ENCODE peak calls at places on chromosomes 7 and 10, in ten cellular contexts. D is tibial nerve, C is thyroid gland, W is right lobe of liver, Y is prostate gland, Q is gastrocnemius medialis, I is sigmoid colon, M is HepG2, F is adrenal gland, Z is body of pancreas. H is an unnamed sample.

GRCh38 chr7:158284121-158284520 is 303.5 kb downstream of the PTPRN2 start:
- DNase-seq in C (no peak), W (no peak), Q (no peak), Z (no peak), F (no peak), Y (no peak), D (no peak), M (no peak), I (peak), H (no peak)

GRCh38 chr7:140876519-140877248 is 48.0 kb downstream of the BRAF start:
- DNase-seq in D (no peak), Q (no peak), F (no peak), Z (no peak), Y (no peak), I (no peak), M (no peak), W (no peak), C (no peak), H (no peak)

GRCh38 chr10:112981553-112981952 is 31.5 kb downstream of the TCF7L2 start:
- DNase-seq in Z (no peak), Q (no peak), Y (no peak), M (no peak), I (peak), W (no peak), F (no peak), D (no peak), C (no peak), H (no peak)

GRCh38 chr7:123538189-123538714 is 3.9 kb upstream of the IQUB start:
- DNase-seq in F (no peak), Y (no peak), W (no peak), I (no peak), Z (no peak), C (no peak), Q (no peak), D (no peak), M (no peak), H (no peak)

GRCh38 chr10:13001041-13001886 is at the start of gene CCDC3:
- DNase-seq in Z (peak), C (peak), M (no peak), D (no peak), Y (peak), Q (no peak), W (peak), F (no peak), I (no peak), H (no peak)

GRCh38 chr7:50733552-50733951 is 49.1 kb downstream of the GRB10 start:
- DNase-seq in Z (peak), W (no peak), D (no peak), F (no peak), Y (no peak), I (no peak), C (no peak), Q (no peak), M (peak), H (no peak)

GRCh38 chr10:133618851-133619250 is 7.7 kb downstream of the FRG2B start:
- DNase-seq in C (no peak), Y (no peak), D (no peak), Q (no peak), Z (no peak), I (no peak), W (no peak), M (no peak), F (no peak), H (no peak)

GRCh38 chr7:47195641-47196040 is 386.3 kb downstream of the TNS3 start:
- DNase-seq in M (no peak), W (no peak), Y (no peak), Q (no peak), Z (no peak), C (no peak), I (no peak), F (no peak), D (no peak), H (no peak)

GRCh38 chr7:17477182-17477581 is 178.7 kb downstream of the AHR start:
- DNase-seq in Y (no peak), Q (no peak), Z (no peak), F (no peak), I (no peak), D (no peak), M (no peak), W (no peak), C (no peak), H (no peak)

GRCh38 chr10:24822557-24822956 is 98.9 kb upstream of the ARHGAP21 start:
- DNase-seq in C (no peak), F (no peak), Q (no peak), Y (no peak), Z (no peak), W (no peak), D (no peak), I (no peak), M (no peak), H (no peak)

GRCh38 chr10:44310762-44311562 is 73.9 kb downstream of the CXCL12 start:
- DNase-seq in D (peak), Z (peak), M (no peak), Q (peak), F (peak), C (peak), W (peak), Y (peak), I (peak), H (peak)

GRCh38 chr10:75012471-75012870 is 99.0 kb upstream of the SAMD8 start:
- DNase-seq in M (no peak), Y (no peak), D (no peak), I (no peak), F (no peak), W (no peak), C (no peak), Z (no peak), Q (no peak), H (no peak)

GRCh38 chr7:87129332-87129731 is 22.9 kb upstream of the DMTF1 start:
- DNase-seq in M (no peak), Q (no peak), I (no peak), D (no peak), C (no peak), Y (no peak), Z (no peak), W (no peak), F (no peak), H (no peak)

GRCh38 chr10:95394161-95394880 is 103.5 kb upstream of the PDLIM1 start:
- DNase-seq in F (no peak), C (no peak), W (no peak), Z (no peak), I (no peak), M (peak), D (no peak), Y (no peak), Q (peak), H (no peak)

GRCh38 chr7:104950754-104951153 is 63.3 kb upstream of the KMT2E start:
- DNase-seq in Q (no peak), W (no peak), D (no peak), C (no peak), I (no peak), Z (no peak), M (no peak), Y (no peak), F (no peak), H (no peak)

GRCh38 chr10:51445587-51445986 is 253.8 kb downstream of the CSTF2T start:
- DNase-seq in D (no peak), Z (no peak), Q (no peak), M (no peak), W (no peak), Y (no peak), F (no peak), I (no peak), C (no peak), H (no peak)

GRCh38 chr7:151313857-151314256 is 27.8 kb upstream of the NUB1 start:
- DNase-seq in M (no peak), Y (no peak), W (no peak), F (peak), C (peak), Q (peak), Z (no peak), D (peak), I (peak), H (peak)

GRCh38 chr7:216360-217300 is 24.3 kb downstream of the FAM20C start:
- DNase-seq in C (no peak), Z (no peak), D (peak), F (no peak), Q (no peak), I (peak), M (no peak), W (no peak), Y (no peak), H (no peak)

GRCh38 chr7:45408407-45408737 is 165.8 kb upstream of the ADCY1 start:
- DNase-seq in Z (no peak), Y (no peak), W (no peak), I (no peak), C (no peak), F (no peak), D (no peak), M (no peak), Q (no peak), H (no peak)

GRCh38 chr10:22023508-22023907 is 20.0 kb upstream of the DNAJC1 start:
- DNase-seq in Y (no peak), D (no peak), Z (no peak), Q (no peak), C (no peak), I (no peak), F (no peak), W (no peak), M (no peak), H (no peak)

GRCh38 chr7:65809982-65810288 is 62.9 kb upstream of the VKORC1L1 start:
- DNase-seq in Q (no peak), I (no peak), F (no peak), M (no peak), Y (no peak), C (no peak), D (no peak), W (no peak), Z (no peak), H (no peak)

GRCh38 chr7:2771274-2771711 is 72.8 kb downstream of the GNA12 start:
- DNase-seq in Q (no peak), I (no peak), Z (no peak), C (no peak), W (no peak), F (no peak), D (no peak), Y (no peak), M (no peak), H (no peak)

GRCh38 chr7:140308060-140308459 is 90.3 kb downstream of the SLC37A3 start:
- DNase-seq in I (no peak), Z (no peak), Q (no peak), W (no peak), M (no peak), Y (no peak), F (no peak), D (no peak), C (no peak), H (peak)

GRCh38 chr7:16265184-16265804 is 156.0 kb downstream of the CRPPA start:
- DNase-seq in Y (no peak), Q (no peak), C (no peak), I (no peak), F (no peak), Z (no peak), M (no peak), W (no peak), D (no peak), H (no peak)

GRCh38 chr7:91918356-91918755 is 22.3 kb upstream of the AKAP9 start:
- DNase-seq in I (no peak), W (no peak), Y (no peak), M (no peak), Q (no peak), D (no peak), F (no peak), Z (no peak), C (no peak), H (no peak)

GRCh38 chr7:81514546-81514945 is 255.3 kb downstream of the HGF start:
- DNase-seq in F (no peak), D (no peak), M (no peak), I (no peak), Z (no peak), C (no peak), Q (no peak), W (no peak), Y (no peak), H (no peak)

GRCh38 chr7:154503962-154504550 is 451.9 kb downstream of the DPP6 start:
- DNase-seq in D (no peak), Q (no peak), F (no peak), Z (no peak), Y (no peak), C (no peak), I (no peak), W (no peak), M (peak), H (no peak)

GRCh38 chr7:50502001-50502684 is 52.0 kb upstream of the FIGNL1 start:
- DNase-seq in Q (peak), M (no peak), W (no peak), Y (no peak), D (peak), I (peak), F (peak), C (peak), Z (peak), H (peak)

GRCh38 chr7:130611206-130611605 is 57.3 kb downstream of the COPG2 start:
- DNase-seq in M (no peak), Z (no peak), D (no peak), C (no peak), Q (no peak), Y (no peak), F (no peak), W (no peak), I (no peak), H (no peak)

GRCh38 chr7:72925546-72926120 is 738 bp downstream of the POM121 start:
- DNase-seq in Z (no peak), M (no peak), C (no peak), W (no peak), I (no peak), Y (no peak), Q (no peak), F (no peak), D (no peak), H (no peak)

DNA sequence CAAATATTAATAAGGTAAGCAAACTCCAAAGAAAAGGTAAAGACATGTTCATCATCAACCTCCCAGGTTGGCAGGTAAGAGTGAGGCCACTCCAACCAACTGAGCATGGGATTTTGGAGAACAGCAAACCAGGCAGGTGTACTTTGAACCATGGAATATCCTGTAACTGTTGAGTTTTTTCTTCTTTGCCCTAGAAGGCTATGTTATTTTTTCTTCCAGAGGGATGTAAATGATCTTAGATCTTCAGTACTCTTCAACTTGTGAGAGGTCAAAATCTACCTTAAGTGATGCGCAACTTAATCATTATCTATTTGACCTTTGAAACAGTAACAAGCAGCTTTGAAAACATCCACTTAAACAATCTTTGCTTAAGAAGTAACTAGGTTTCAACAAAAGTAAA is at the start of gene CUBN:
- DNase-seq in C (no peak), D (no peak), Y (no peak), Z (no peak), M (no peak), I (no peak), F (no peak), W (no peak), Q (no peak), H (no peak)
- TF ChIP-seq CTCF in C (no peak), D (no peak), Y (no peak), Z (no peak), M (no peak), I (no peak), F (no peak), W (no peak), Q (no peak), H (no peak)

GRCh38 chr10:49538381-49539319 is at the start of gene ERCC6:
- DNase-seq in I (peak), D (peak), F (peak), Q (peak), M (peak), C (peak), W (peak), Y (peak), Z (peak), H (peak)
- TF ChIP-seq POLR2A in I (peak), D (peak), F (peak), Q (peak), M (peak), C (peak), W (peak), Y (peak), Z (peak), H (peak)

DNA sequence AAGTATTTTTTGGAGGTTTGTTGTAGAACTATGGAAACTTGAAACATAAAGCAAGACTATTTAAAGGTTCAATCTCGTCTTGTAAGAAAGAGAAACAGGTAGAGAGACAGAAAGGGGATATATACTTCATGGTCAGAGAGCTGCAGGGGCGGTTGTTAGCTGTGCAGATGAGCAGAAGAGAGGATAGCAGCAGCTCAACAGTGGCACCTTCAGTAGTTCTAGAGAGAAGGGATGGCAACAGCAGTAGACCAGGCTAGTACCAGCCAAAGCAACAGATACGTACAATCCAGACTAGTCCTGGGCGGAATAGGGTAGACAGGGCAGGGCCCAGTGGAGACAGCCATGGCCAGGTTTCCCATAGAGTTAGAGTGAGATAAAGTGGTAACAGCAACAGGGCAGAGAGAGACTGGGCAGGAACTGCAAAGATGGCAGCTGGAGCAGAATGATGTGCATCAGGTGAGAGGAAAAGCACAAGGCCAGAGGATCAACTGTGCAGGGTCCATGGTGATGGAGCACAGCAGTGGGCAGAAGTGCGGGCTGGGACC is 145.2 kb downstream of the FRMD4A start:
- DNase-seq in M (peak), Z (no peak), I (no peak), Q (no peak), F (no peak), C (no peak), Y (no peak), D (no peak), W (no peak), H (no peak)
- TF ChIP-seq CTCF in M (no peak), Z (no peak), I (no peak), Q (no peak), F (no peak), C (no peak), Y (no peak), D (no peak), W (no peak), H (no peak)

GRCh38 chr7:107948645-107949442 is 54.1 kb downstream of the LAMB1 start:
- DNase-seq in C (no peak), Y (no peak), I (no peak), W (no peak), Q (no peak), Z (no peak), D (no peak), F (peak), M (peak), H (no peak)
- TF ChIP-seq POLR2A in C (no peak), Y (no peak), I (no peak), W (no peak), Q (no peak), Z (no peak), D (no peak), F (no peak), M (no peak), H (no peak)

DNA sequence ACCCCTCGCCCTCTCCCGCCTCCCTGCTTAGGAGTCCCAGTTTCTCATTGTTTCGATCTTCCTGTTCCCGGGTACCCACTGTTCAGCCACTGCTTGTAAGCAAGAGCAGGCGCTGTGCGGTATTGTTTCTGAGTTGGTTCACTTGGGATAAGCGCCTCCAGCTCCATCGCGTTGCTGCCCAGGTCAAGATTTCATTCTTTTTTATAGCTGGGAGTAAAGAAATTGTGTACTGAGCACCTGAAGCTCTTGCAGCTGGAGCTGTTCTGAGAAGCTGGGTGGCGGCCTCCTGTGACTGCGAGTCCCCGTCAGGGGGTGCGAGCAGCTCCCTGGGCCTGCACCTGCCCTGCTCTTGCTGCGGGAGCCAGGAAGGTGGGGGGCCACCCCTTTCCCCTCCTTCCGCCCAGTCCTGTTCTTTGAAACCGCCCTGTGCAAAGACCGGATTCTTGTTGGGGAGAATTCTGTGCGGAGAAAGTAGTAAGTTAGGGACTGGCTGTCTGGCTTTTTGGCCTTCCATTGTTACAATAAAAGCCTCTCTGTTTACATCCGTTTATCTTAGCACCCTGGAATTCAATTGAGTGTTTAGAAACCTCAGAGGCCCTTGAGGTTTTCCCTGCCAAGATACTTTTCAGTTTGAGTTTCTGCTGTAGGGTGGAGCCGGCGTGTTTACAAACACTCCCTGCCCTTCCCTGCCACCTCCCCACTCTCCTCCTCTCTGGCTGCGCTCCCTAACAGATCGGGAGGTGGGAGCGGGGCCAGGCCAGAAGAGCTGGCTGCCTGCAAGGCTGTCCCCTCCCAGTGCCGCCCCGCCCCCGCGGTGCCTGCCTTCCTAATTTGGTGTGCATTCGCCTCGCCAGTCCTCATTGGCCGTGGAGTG is 30.8 kb upstream of the AP5Z1 start:
- DNase-seq in Z (peak), C (peak), F (peak), Q (peak), Y (peak), M (peak), W (peak), D (peak), I (peak), H (peak)
- TF ChIP-seq CTCF in Z (no peak), C (no peak), F (no peak), Q (no peak), Y (no peak), M (peak), W (no peak), D (no peak), I (no peak), H (no peak)